ENCODE peak calls at places on chromosomes 12 and 14, in eight cellular contexts. One of them, this sample, is unnamed.

GRCh38 chr14:92964124-92965109 is 41.5 kb downstream of the CHGA start:
- DNase-seq in ascending aorta: no peak
- DNase-seq in heart right ventricle: no peak
- DNase-seq in cardiac muscle cell: no peak
- DNase-seq in CD4-positive, CD25-positive, alpha-beta regulatory T cell: no peak
- DNase-seq in LNCaP clone FGC: no peak
- DNase-seq in fibroblast of lung: no peak
- DNase-seq in lower lobe of right lung: no peak
- DNase-seq in this sample: no peak

GRCh38 chr12:52742196-52742580 is 35.0 kb downstream of the KRT76 start:
- DNase-seq in ascending aorta: no peak
- DNase-seq in heart right ventricle: no peak
- DNase-seq in cardiac muscle cell: no peak
- DNase-seq in CD4-positive, CD25-positive, alpha-beta regulatory T cell: no peak
- DNase-seq in LNCaP clone FGC: no peak
- DNase-seq in fibroblast of lung: no peak
- DNase-seq in lower lobe of right lung: no peak
- DNase-seq in this sample: no peak

GRCh38 chr14:36502558-36503508 is 17.2 kb downstream of the NKX2-1 start:
- DNase-seq in ascending aorta: no peak
- DNase-seq in heart right ventricle: no peak
- DNase-seq in cardiac muscle cell: no peak
- DNase-seq in CD4-positive, CD25-positive, alpha-beta regulatory T cell: no peak
- DNase-seq in LNCaP clone FGC: no peak
- DNase-seq in fibroblast of lung: no peak
- DNase-seq in lower lobe of right lung: no peak
- DNase-seq in this sample: no peak

GRCh38 chr12:108315486-108316105 is 23.5 kb downstream of the CMKLR1 start:
- DNase-seq in ascending aorta: no peak
- DNase-seq in heart right ventricle: no peak
- DNase-seq in cardiac muscle cell: no peak
- DNase-seq in CD4-positive, CD25-positive, alpha-beta regulatory T cell: no peak
- DNase-seq in LNCaP clone FGC: no peak
- DNase-seq in fibroblast of lung: no peak
- DNase-seq in lower lobe of right lung: no peak
- DNase-seq in this sample: no peak

GRCh38 chr14:23009939-23010718 is at the start of gene C14orf93:
- DNase-seq in ascending aorta: peak
- DNase-seq in heart right ventricle: peak
- DNase-seq in cardiac muscle cell: peak
- DNase-seq in CD4-positive, CD25-positive, alpha-beta regulatory T cell: peak
- DNase-seq in LNCaP clone FGC: no peak
- DNase-seq in fibroblast of lung: peak
- DNase-seq in lower lobe of right lung: peak
- DNase-seq in this sample: peak

GRCh38 chr14:69670093-69670492 is 58.7 kb downstream of the SUSD6 start:
- DNase-seq in ascending aorta: no peak
- DNase-seq in heart right ventricle: no peak
- DNase-seq in cardiac muscle cell: no peak
- DNase-seq in CD4-positive, CD25-positive, alpha-beta regulatory T cell: no peak
- DNase-seq in LNCaP clone FGC: no peak
- DNase-seq in fibroblast of lung: no peak
- DNase-seq in lower lobe of right lung: no peak
- DNase-seq in this sample: no peak

GRCh38 chr12:128853321-128854197 is at the start of gene GLT1D1:
- DNase-seq in ascending aorta: no peak
- DNase-seq in heart right ventricle: no peak
- DNase-seq in cardiac muscle cell: no peak
- DNase-seq in CD4-positive, CD25-positive, alpha-beta regulatory T cell: no peak
- DNase-seq in LNCaP clone FGC: no peak
- DNase-seq in fibroblast of lung: no peak
- DNase-seq in lower lobe of right lung: no peak
- DNase-seq in this sample: no peak

GRCh38 chr14:20631821-20632389 is 9.6 kb downstream of the OR6S1 start:
- DNase-seq in ascending aorta: no peak
- DNase-seq in heart right ventricle: peak
- DNase-seq in cardiac muscle cell: peak
- DNase-seq in CD4-positive, CD25-positive, alpha-beta regulatory T cell: no peak
- DNase-seq in LNCaP clone FGC: peak
- DNase-seq in fibroblast of lung: peak
- DNase-seq in lower lobe of right lung: peak
- DNase-seq in this sample: no peak

GRCh38 chr12:16359512-16360491 is 12.4 kb downstream of the MGST1 start:
- DNase-seq in ascending aorta: no peak
- DNase-seq in heart right ventricle: peak
- DNase-seq in cardiac muscle cell: peak
- DNase-seq in CD4-positive, CD25-positive, alpha-beta regulatory T cell: peak
- DNase-seq in LNCaP clone FGC: no peak
- DNase-seq in fibroblast of lung: peak
- DNase-seq in lower lobe of right lung: peak
- DNase-seq in this sample: peak

GRCh38 chr14:69662636-69663321 is 51.4 kb downstream of the SUSD6 start:
- DNase-seq in ascending aorta: no peak
- DNase-seq in heart right ventricle: no peak
- DNase-seq in cardiac muscle cell: no peak
- DNase-seq in CD4-positive, CD25-positive, alpha-beta regulatory T cell: no peak
- DNase-seq in LNCaP clone FGC: peak
- DNase-seq in fibroblast of lung: no peak
- DNase-seq in lower lobe of right lung: no peak
- DNase-seq in this sample: no peak

GRCh38 chr12:51383281-51383905 is 7.8 kb downstream of the GALNT6 start:
- DNase-seq in ascending aorta: no peak
- DNase-seq in heart right ventricle: no peak
- DNase-seq in cardiac muscle cell: no peak
- DNase-seq in CD4-positive, CD25-positive, alpha-beta regulatory T cell: peak
- DNase-seq in LNCaP clone FGC: no peak
- DNase-seq in fibroblast of lung: no peak
- DNase-seq in lower lobe of right lung: no peak
- DNase-seq in this sample: peak

GRCh38 chr14:99752486-99753121 is 40.6 kb upstream of the EML1 start:
- DNase-seq in ascending aorta: no peak
- DNase-seq in heart right ventricle: no peak
- DNase-seq in cardiac muscle cell: peak
- DNase-seq in CD4-positive, CD25-positive, alpha-beta regulatory T cell: no peak
- DNase-seq in LNCaP clone FGC: no peak
- DNase-seq in fibroblast of lung: peak
- DNase-seq in lower lobe of right lung: peak
- DNase-seq in this sample: no peak

GRCh38 chr12:99043319-99043914 is 398.3 kb downstream of the APAF1 start:
- DNase-seq in ascending aorta: no peak
- DNase-seq in heart right ventricle: peak
- DNase-seq in cardiac muscle cell: peak
- DNase-seq in CD4-positive, CD25-positive, alpha-beta regulatory T cell: peak
- DNase-seq in LNCaP clone FGC: peak
- DNase-seq in fibroblast of lung: peak
- DNase-seq in lower lobe of right lung: peak
- DNase-seq in this sample: peak

GRCh38 chr14:33809456-33809855 is 141.4 kb downstream of the EGLN3 start:
- DNase-seq in ascending aorta: no peak
- DNase-seq in heart right ventricle: no peak
- DNase-seq in cardiac muscle cell: no peak
- DNase-seq in CD4-positive, CD25-positive, alpha-beta regulatory T cell: no peak
- DNase-seq in LNCaP clone FGC: no peak
- DNase-seq in fibroblast of lung: no peak
- DNase-seq in lower lobe of right lung: no peak
- DNase-seq in this sample: no peak

GRCh38 chr14:21104448-21105060 is 3.7 kb downstream of the TMEM253 start:
- DNase-seq in ascending aorta: no peak
- DNase-seq in heart right ventricle: peak
- DNase-seq in cardiac muscle cell: peak
- DNase-seq in CD4-positive, CD25-positive, alpha-beta regulatory T cell: peak
- DNase-seq in LNCaP clone FGC: peak
- DNase-seq in fibroblast of lung: peak
- DNase-seq in lower lobe of right lung: peak
- DNase-seq in this sample: peak

GRCh38 chr12:27277846-27278260 is 33.8 kb downstream of the STK38L start:
- DNase-seq in ascending aorta: no peak
- DNase-seq in heart right ventricle: no peak
- DNase-seq in cardiac muscle cell: peak
- DNase-seq in CD4-positive, CD25-positive, alpha-beta regulatory T cell: peak
- DNase-seq in LNCaP clone FGC: no peak
- DNase-seq in fibroblast of lung: peak
- DNase-seq in lower lobe of right lung: no peak
- DNase-seq in this sample: no peak

GRCh38 chr12:42695490-42695995 is 106.0 kb upstream of the PRICKLE1 start:
- DNase-seq in ascending aorta: no peak
- DNase-seq in heart right ventricle: no peak
- DNase-seq in cardiac muscle cell: no peak
- DNase-seq in CD4-positive, CD25-positive, alpha-beta regulatory T cell: no peak
- DNase-seq in LNCaP clone FGC: no peak
- DNase-seq in fibroblast of lung: no peak
- DNase-seq in lower lobe of right lung: no peak
- DNase-seq in this sample: peak

DNA sequence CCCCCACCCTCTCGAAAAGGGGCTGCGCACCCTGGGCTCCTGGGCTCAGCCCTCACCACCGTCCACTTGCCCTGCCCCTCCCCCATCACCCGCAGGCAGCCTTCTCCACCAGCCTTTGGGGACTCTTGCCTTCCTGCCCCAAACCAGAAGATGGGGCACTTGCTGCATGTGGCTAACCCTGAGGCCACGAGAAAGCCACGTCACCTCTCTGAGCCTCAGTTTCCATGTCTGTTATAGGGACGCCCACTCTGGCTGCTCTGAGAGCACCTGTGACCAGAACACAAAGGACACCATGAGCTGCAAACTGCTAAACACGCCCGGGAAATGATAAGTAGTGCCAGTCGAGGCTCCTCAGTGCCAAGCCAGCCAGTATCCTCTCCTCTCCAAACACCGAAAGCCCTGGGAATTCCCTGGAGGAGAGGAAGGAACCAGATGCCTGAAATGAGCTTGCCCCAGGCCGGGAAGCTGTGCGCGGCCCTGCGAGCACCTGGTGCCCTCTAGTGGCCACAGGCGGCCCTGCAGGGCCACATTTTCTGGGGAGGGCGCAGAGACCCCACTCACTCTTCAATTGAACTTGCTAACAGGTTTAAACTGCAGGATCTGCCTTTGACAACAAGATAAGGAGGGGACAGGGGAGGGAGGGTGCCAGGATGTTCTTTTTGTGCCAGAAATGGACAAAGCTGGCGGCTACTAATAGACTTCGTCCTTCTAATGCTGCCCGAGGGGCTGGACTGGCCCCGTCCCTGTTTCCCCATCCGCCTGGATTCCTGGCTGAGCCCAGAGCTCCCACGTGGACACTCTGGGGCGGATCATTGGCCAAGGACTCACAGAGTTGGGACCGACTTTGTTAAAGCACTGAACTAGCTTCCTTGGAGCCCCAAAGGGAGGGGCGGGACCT is 10.2 kb upstream of the SERPINA9 start:
- DNase-seq in ascending aorta: no peak
- DNase-seq in heart right ventricle: peak
- DNase-seq in cardiac muscle cell: peak
- DNase-seq in CD4-positive, CD25-positive, alpha-beta regulatory T cell: peak
- DNase-seq in LNCaP clone FGC: peak
- DNase-seq in fibroblast of lung: peak
- DNase-seq in lower lobe of right lung: peak
- DNase-seq in this sample: no peak
- H3K4me3 ChIP-seq in ascending aorta: no peak
- H3K4me3 ChIP-seq in heart right ventricle: no peak
- H3K4me3 ChIP-seq in cardiac muscle cell: peak
- H3K4me3 ChIP-seq in CD4-positive, CD25-positive, alpha-beta regulatory T cell: no peak
- H3K4me3 ChIP-seq in LNCaP clone FGC: no peak
- H3K4me3 ChIP-seq in fibroblast of lung: no peak
- H3K4me3 ChIP-seq in lower lobe of right lung: no peak
- H3K4me3 ChIP-seq in this sample: no peak

GRCh38 chr12:110079477-110080400 is 31.4 kb upstream of the C12orf76 start:
- DNase-seq in ascending aorta: no peak
- DNase-seq in heart right ventricle: peak
- DNase-seq in cardiac muscle cell: peak
- DNase-seq in CD4-positive, CD25-positive, alpha-beta regulatory T cell: peak
- DNase-seq in LNCaP clone FGC: no peak
- DNase-seq in fibroblast of lung: no peak
- DNase-seq in lower lobe of right lung: peak
- DNase-seq in this sample: peak
- H3K4me3 ChIP-seq in ascending aorta: no peak
- H3K4me3 ChIP-seq in heart right ventricle: no peak
- H3K4me3 ChIP-seq in cardiac muscle cell: no peak
- H3K4me3 ChIP-seq in CD4-positive, CD25-positive, alpha-beta regulatory T cell: peak
- H3K4me3 ChIP-seq in LNCaP clone FGC: no peak
- H3K4me3 ChIP-seq in fibroblast of lung: no peak
- H3K4me3 ChIP-seq in lower lobe of right lung: peak
- H3K4me3 ChIP-seq in this sample: no peak

GRCh38 chr12:57340104-57340503 is 89.1 kb upstream of the STAC3 start:
- DNase-seq in ascending aorta: peak
- DNase-seq in heart right ventricle: no peak
- DNase-seq in cardiac muscle cell: peak
- DNase-seq in CD4-positive, CD25-positive, alpha-beta regulatory T cell: no peak
- DNase-seq in LNCaP clone FGC: no peak
- DNase-seq in fibroblast of lung: peak
- DNase-seq in lower lobe of right lung: peak
- DNase-seq in this sample: no peak
- H3K4me3 ChIP-seq in ascending aorta: no peak
- H3K4me3 ChIP-seq in heart right ventricle: no peak
- H3K4me3 ChIP-seq in cardiac muscle cell: no peak
- H3K4me3 ChIP-seq in CD4-positive, CD25-positive, alpha-beta regulatory T cell: no peak
- H3K4me3 ChIP-seq in LNCaP clone FGC: no peak
- H3K4me3 ChIP-seq in fibroblast of lung: no peak
- H3K4me3 ChIP-seq in lower lobe of right lung: no peak
- H3K4me3 ChIP-seq in this sample: no peak

GRCh38 chr14:50739186-50739585 is 71.1 kb upstream of the SAV1 start:
- DNase-seq in ascending aorta: no peak
- DNase-seq in heart right ventricle: no peak
- DNase-seq in cardiac muscle cell: no peak
- DNase-seq in CD4-positive, CD25-positive, alpha-beta regulatory T cell: no peak
- DNase-seq in LNCaP clone FGC: no peak
- DNase-seq in fibroblast of lung: no peak
- DNase-seq in lower lobe of right lung: no peak
- DNase-seq in this sample: no peak

GRCh38 chr14:50744242-50744641 is 76.1 kb upstream of the SAV1 start:
- DNase-seq in ascending aorta: no peak
- DNase-seq in heart right ventricle: no peak
- DNase-seq in cardiac muscle cell: no peak
- DNase-seq in CD4-positive, CD25-positive, alpha-beta regulatory T cell: no peak
- DNase-seq in LNCaP clone FGC: no peak
- DNase-seq in fibroblast of lung: peak
- DNase-seq in lower lobe of right lung: no peak
- DNase-seq in this sample: no peak

GRCh38 chr14:50736932-50737419 is 68.9 kb upstream of the SAV1 start:
- DNase-seq in ascending aorta: no peak
- DNase-seq in heart right ventricle: no peak
- DNase-seq in cardiac muscle cell: no peak
- DNase-seq in CD4-positive, CD25-positive, alpha-beta regulatory T cell: peak
- DNase-seq in LNCaP clone FGC: no peak
- DNase-seq in fibroblast of lung: no peak
- DNase-seq in lower lobe of right lung: no peak
- DNase-seq in this sample: no peak

GRCh38 chr14:50741571-50741970 is 73.5 kb upstream of the SAV1 start:
- DNase-seq in ascending aorta: no peak
- DNase-seq in heart right ventricle: no peak
- DNase-seq in cardiac muscle cell: no peak
- DNase-seq in CD4-positive, CD25-positive, alpha-beta regulatory T cell: peak
- DNase-seq in LNCaP clone FGC: no peak
- DNase-seq in fibroblast of lung: peak
- DNase-seq in lower lobe of right lung: no peak
- DNase-seq in this sample: no peak

DNA sequence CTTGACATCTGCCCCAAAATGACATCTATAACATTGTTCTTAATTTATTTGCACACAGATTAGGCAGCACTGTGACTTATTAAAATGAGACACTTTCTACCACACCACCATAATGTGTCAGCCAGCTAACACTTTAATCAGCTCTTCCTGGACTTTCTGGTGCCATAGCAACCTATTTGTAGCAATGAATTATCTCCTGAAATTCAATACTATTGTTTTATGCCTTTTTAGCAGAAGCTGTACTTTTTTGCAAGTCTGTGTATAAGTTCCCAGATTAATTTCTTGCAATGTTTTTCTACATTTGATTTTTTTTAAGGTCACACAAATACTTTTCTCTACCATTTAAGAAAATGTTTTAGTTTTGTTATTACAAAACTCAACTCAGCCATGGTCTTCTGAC is 72.8 kb upstream of the SAV1 start:
- DNase-seq in ascending aorta: no peak
- DNase-seq in heart right ventricle: no peak
- DNase-seq in cardiac muscle cell: peak
- DNase-seq in CD4-positive, CD25-positive, alpha-beta regulatory T cell: no peak
- DNase-seq in LNCaP clone FGC: no peak
- DNase-seq in fibroblast of lung: no peak
- DNase-seq in lower lobe of right lung: no peak
- DNase-seq in this sample: no peak
- H3K4me3 ChIP-seq in ascending aorta: no peak
- H3K4me3 ChIP-seq in heart right ventricle: no peak
- H3K4me3 ChIP-seq in cardiac muscle cell: no peak
- H3K4me3 ChIP-seq in CD4-positive, CD25-positive, alpha-beta regulatory T cell: no peak
- H3K4me3 ChIP-seq in LNCaP clone FGC: no peak
- H3K4me3 ChIP-seq in fibroblast of lung: no peak
- H3K4me3 ChIP-seq in lower lobe of right lung: no peak
- H3K4me3 ChIP-seq in this sample: no peak

This sample was measured in Jurkat, Clone E6-1.